ENCODE peak calls at places on chromosomes 12 and 14, in six cellular contexts. K is A549; M is Right ventricle myocardium superior; O is stimulated activated CD4-positive, alpha-beta T cell treated with anti-CD3 and anti-CD28 coated beads, Interleukin-15, amount 100 ng/mL, for 1 hour; W is NCI-H446; A is ELR. B is an unnamed sample.

GRCh38 chr12:101620762-101621133 is 26.0 kb downstream of the MYBPC1 start:
- DNase-seq in K (no peak), M (no peak), O (no peak), W (no peak), A (no peak), B (no peak)

GRCh38 chr14:23402296-23403138 is 5.6 kb downstream of the MYH6 start:
- DNase-seq in K (no peak), M (peak), O (no peak), W (no peak), A (no peak), B (no peak)

GRCh38 chr12:50639721-50640120 is 124.2 kb upstream of the ATF1 start:
- DNase-seq in K (no peak), M (no peak), O (no peak), W (no peak), A (no peak), B (no peak)

GRCh38 chr12:33670284-33670683 is 230.7 kb upstream of the SYT10 start:
- DNase-seq in K (no peak), M (no peak), O (no peak), W (no peak), A (no peak), B (no peak)

GRCh38 chr14:37655418-37655817 is 60.0 kb downstream of the TTC6 start:
- DNase-seq in K (no peak), M (no peak), O (no peak), W (no peak), A (peak), B (peak)

GRCh38 chr12:24069532-24070395 is 120.3 kb upstream of the SOX5 start:
- DNase-seq in K (no peak), M (no peak), O (no peak), W (peak), A (no peak), B (peak)

GRCh38 chr14:104130974-104131651 is 7.3 kb upstream of the KIF26A start:
- DNase-seq in K (peak), M (peak), O (no peak), W (peak), A (peak), B (peak)

GRCh38 chr12:51867796-51868428 is 19.4 kb upstream of the FIGNL2 start:
- DNase-seq in K (no peak), M (no peak), O (no peak), W (no peak), A (no peak), B (no peak)

GRCh38 chr12:131327521-131328488 is 374.1 kb downstream of the ADGRD1 start:
- DNase-seq in K (peak), M (no peak), O (no peak), W (no peak), A (no peak), B (no peak)

B was measured in NCI-H460.